ENCODE peak calls at places on chromosome 11, in six cellular contexts. One of them, this sample, is unnamed.
A peak's percentile ranks its signal among the peaks of the same experiment; 100 is the strongest.

GRCh38 chr11:9263840-9264380 is 1.2 kb downstream of the DENND5A start:
- DNase-seq in psoas muscle: no peak
- DNase-seq in A549: peak; percentile 39
- DNase-seq in body of pancreas: no peak
- DNase-seq in tibial nerve: no peak
- DNase-seq in IMR-90: peak; percentile 30
- DNase-seq in this sample: no peak

GRCh38 chr11:116736763-116737162 is 36.0 kb downstream of the BUD13 start:
- DNase-seq in body of pancreas: no peak
- DNase-seq in psoas muscle: no peak
- DNase-seq in IMR-90: no peak
- DNase-seq in tibial nerve: no peak
- DNase-seq in A549: peak; percentile 33
- DNase-seq in this sample: no peak

GRCh38 chr11:6022954-6023353 is 7.6 kb downstream of the OR56A1 start:
- DNase-seq in tibial nerve: no peak
- DNase-seq in psoas muscle: no peak
- DNase-seq in IMR-90: peak; percentile 43
- DNase-seq in A549: peak; percentile 13
- DNase-seq in body of pancreas: peak; percentile 9
- DNase-seq in this sample: peak; percentile 67

GRCh38 chr11:111308140-111308539 is 9.8 kb downstream of the POU2AF3 start:
- DNase-seq in psoas muscle: peak; percentile 48
- DNase-seq in body of pancreas: peak; percentile 94
- DNase-seq in tibial nerve: no peak
- DNase-seq in IMR-90: peak; percentile 39
- DNase-seq in A549: peak; percentile 20
- DNase-seq in this sample: peak; percentile 30

GRCh38 chr11:76415073-76415472 is 29.7 kb upstream of the EMSY start:
- DNase-seq in A549: no peak
- DNase-seq in tibial nerve: no peak
- DNase-seq in body of pancreas: peak; percentile 24
- DNase-seq in psoas muscle: no peak
- DNase-seq in IMR-90: no peak
- DNase-seq in this sample: no peak

GRCh38 chr11:125063429-125064043 is 431 bp downstream of the SLC37A2 start:
- DNase-seq in tibial nerve: no peak
- DNase-seq in body of pancreas: no peak
- DNase-seq in A549: no peak
- DNase-seq in psoas muscle: no peak
- DNase-seq in IMR-90: no peak
- DNase-seq in this sample: peak; percentile 42

GRCh38 chr11:102799656-102800339 is 1.8 kb upstream of the MMP1 start:
- DNase-seq in IMR-90: peak; percentile 55
- DNase-seq in tibial nerve: no peak
- DNase-seq in A549: no peak
- DNase-seq in psoas muscle: no peak
- DNase-seq in body of pancreas: no peak
- DNase-seq in this sample: peak; percentile 13

GRCh38 chr11:112834277-112834755 is 126.9 kb upstream of the NCAM1 start:
- DNase-seq in psoas muscle: peak; percentile 86
- DNase-seq in tibial nerve: no peak
- DNase-seq in A549: no peak
- DNase-seq in IMR-90: no peak
- DNase-seq in body of pancreas: peak; percentile 82
- DNase-seq in this sample: no peak

GRCh38 chr11:58927393-58928081 is 11.8 kb upstream of the GLYATL1 start:
- DNase-seq in tibial nerve: no peak
- DNase-seq in IMR-90: peak; percentile 29
- DNase-seq in body of pancreas: peak; percentile 78
- DNase-seq in psoas muscle: no peak
- DNase-seq in A549: no peak
- DNase-seq in this sample: peak; percentile 92

GRCh38 chr11:45688472-45689033 is 23.1 kb upstream of the CHST1 start:
- DNase-seq in IMR-90: no peak
- DNase-seq in body of pancreas: no peak
- DNase-seq in A549: no peak
- DNase-seq in psoas muscle: no peak
- DNase-seq in tibial nerve: no peak
- DNase-seq in this sample: no peak

GRCh38 chr11:85953491-85954143 is 98.4 kb downstream of the CCDC83 start:
- DNase-seq in body of pancreas: no peak
- DNase-seq in A549: no peak
- DNase-seq in psoas muscle: no peak
- DNase-seq in tibial nerve: no peak
- DNase-seq in IMR-90: peak; percentile 68
- DNase-seq in this sample: no peak

GRCh38 chr11:13965337-13965736 is 2.8 kb downstream of the SPON1 start:
- DNase-seq in tibial nerve: no peak
- DNase-seq in psoas muscle: no peak
- DNase-seq in IMR-90: no peak
- DNase-seq in body of pancreas: no peak
- DNase-seq in A549: no peak
- DNase-seq in this sample: no peak

GRCh38 chr11:36566407-36567053 is 1.3 kb upstream of the RAG1 start:
- DNase-seq in body of pancreas: no peak
- DNase-seq in tibial nerve: no peak
- DNase-seq in A549: no peak
- DNase-seq in psoas muscle: no peak
- DNase-seq in IMR-90: no peak
- DNase-seq in this sample: no peak

GRCh38 chr11:67631853-67632174 is 2.1 kb upstream of the NUDT8 start:
- DNase-seq in A549: no peak
- DNase-seq in tibial nerve: no peak
- DNase-seq in body of pancreas: no peak
- DNase-seq in psoas muscle: no peak
- DNase-seq in IMR-90: no peak
- DNase-seq in this sample: no peak

GRCh38 chr11:75706260-75706729 is 11.3 kb upstream of the MOGAT2 start:
- DNase-seq in psoas muscle: peak; percentile 80
- DNase-seq in body of pancreas: peak; percentile 62
- DNase-seq in tibial nerve: no peak
- DNase-seq in A549: peak; percentile 80
- DNase-seq in IMR-90: peak; percentile 64
- DNase-seq in this sample: peak; percentile 82

GRCh38 chr11:71301858-71302533 is 49.6 kb upstream of the SHANK2 start:
- DNase-seq in psoas muscle: no peak
- DNase-seq in A549: no peak
- DNase-seq in tibial nerve: no peak
- DNase-seq in body of pancreas: no peak
- DNase-seq in IMR-90: no peak
- DNase-seq in this sample: peak; percentile 15

GRCh38 chr11:73215191-73216134 is 2.6 kb upstream of the P2RY2 start:
- DNase-seq in body of pancreas: no peak
- DNase-seq in psoas muscle: no peak
- DNase-seq in A549: no peak
- DNase-seq in tibial nerve: no peak
- DNase-seq in IMR-90: no peak
- DNase-seq in this sample: no peak
- H3K4me1 ChIP-seq in body of pancreas: peaks cover 23% of the 10 kb centered on the region
- H3K4me1 ChIP-seq in psoas muscle: peaks cover 50% of the 10 kb centered on the region
- H3K4me1 ChIP-seq in A549: peaks cover 16% of the 10 kb centered on the region
- H3K4me1 ChIP-seq in tibial nerve: peaks cover 4% of the 10 kb centered on the region
- H3K4me1 ChIP-seq in IMR-90: no peaks in the 10 kb centered on the region
- H3K4me1 ChIP-seq in this sample: no peaks in the 10 kb centered on the region

DNA sequence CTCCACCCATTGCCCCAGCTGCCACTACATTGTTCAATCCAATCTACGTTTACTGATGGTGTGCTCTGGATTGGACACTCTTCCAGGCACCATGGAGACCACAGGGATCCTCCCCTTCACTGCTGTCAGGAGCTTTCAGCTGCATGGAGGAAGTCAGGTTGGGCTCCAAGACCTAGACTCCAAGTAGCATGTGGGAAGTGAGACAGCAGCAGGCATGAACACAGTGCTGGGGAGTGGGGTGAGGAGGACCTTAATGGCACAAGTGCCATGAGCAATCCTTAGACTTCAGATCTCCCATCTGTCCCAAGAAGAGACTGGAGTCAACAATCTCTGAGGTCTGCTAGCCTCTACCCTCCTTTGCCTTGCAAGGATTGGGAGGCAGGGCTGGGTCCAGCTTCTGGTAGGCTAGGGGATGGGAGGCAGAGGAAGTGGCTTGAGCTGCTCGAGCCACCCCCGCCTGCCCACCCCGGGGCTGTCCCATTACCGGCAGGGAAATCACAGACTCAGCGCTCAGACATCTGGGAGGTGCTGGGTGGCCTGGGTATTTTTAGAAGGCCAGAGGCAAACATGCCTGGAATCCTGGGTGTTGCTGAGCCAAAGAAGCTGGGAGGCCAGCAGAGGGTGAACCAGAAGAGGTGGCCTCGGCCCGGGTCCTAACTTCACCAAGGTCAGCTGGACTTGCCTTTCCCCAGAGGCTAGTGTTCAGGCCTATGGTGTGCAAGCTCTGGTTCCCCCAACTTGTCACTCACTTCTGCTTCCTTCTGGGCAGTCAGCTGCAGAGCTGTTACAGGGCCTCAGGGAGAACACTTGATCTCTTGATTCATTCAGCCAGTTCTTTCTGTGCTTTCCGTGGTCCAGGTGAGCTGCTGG is 15.3 kb upstream of the FCHSD2 start:
- DNase-seq in A549: no peak
- DNase-seq in psoas muscle: peak; percentile 69
- DNase-seq in IMR-90: peak; percentile 81
- DNase-seq in tibial nerve: no peak
- DNase-seq in body of pancreas: no peak
- DNase-seq in this sample: peak; percentile 75
- H3K4me3 ChIP-seq in A549: no peak overlapping the region
- H3K4me3 ChIP-seq in psoas muscle: no peak overlapping the region
- H3K4me3 ChIP-seq in IMR-90: no peak overlapping the region
- H3K4me3 ChIP-seq in tibial nerve: no peak overlapping the region
- H3K4me3 ChIP-seq in body of pancreas: no peak overlapping the region
- H3K4me3 ChIP-seq in this sample: no peak overlapping the region

DNA sequence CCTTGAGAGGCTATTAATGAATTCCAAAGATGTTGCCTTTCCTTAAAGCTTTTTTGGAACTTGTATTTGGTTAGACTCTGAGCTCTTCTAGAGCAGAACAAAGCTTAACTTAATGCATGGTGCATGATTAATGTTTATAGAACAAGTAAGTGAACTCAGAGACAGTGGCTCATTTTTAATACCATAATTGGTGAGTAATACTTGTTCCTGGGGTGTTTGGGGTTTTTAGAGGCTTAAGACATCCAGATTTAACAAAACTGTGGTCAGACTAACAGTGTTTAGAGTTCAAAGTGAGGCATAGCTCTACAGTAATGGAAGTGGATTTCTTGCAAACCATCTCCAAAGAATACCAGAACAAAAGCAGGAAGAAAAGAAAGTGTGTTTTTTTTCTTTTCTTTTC is 73.7 kb upstream of the CTSC start:
- DNase-seq in tibial nerve: no peak
- DNase-seq in body of pancreas: no peak
- DNase-seq in A549: no peak
- DNase-seq in psoas muscle: no peak
- DNase-seq in IMR-90: peak; percentile 92
- DNase-seq in this sample: no peak
- TF ChIP-seq CTCF in tibial nerve: no peak
- TF ChIP-seq CTCF in body of pancreas: no peak
- TF ChIP-seq CTCF in A549: no peak
- TF ChIP-seq CTCF in psoas muscle: no peak
- TF ChIP-seq CTCF in IMR-90: no peak
- TF ChIP-seq CTCF in this sample: no peak

GRCh38 chr11:128734439-128735224 is 40.8 kb downstream of the FLI1 start:
- DNase-seq in IMR-90: no peak
- DNase-seq in psoas muscle: no peak
- DNase-seq in tibial nerve: no peak
- DNase-seq in body of pancreas: no peak
- DNase-seq in A549: no peak
- DNase-seq in this sample: no peak

GRCh38 chr11:128733440-128734115 is 39.7 kb downstream of the FLI1 start:
- DNase-seq in body of pancreas: no peak
- DNase-seq in tibial nerve: no peak
- DNase-seq in A549: no peak
- DNase-seq in IMR-90: peak; percentile 66
- DNase-seq in psoas muscle: no peak
- DNase-seq in this sample: no peak

GRCh38 chr11:128737704-128738103 is 43.8 kb downstream of the FLI1 start:
- DNase-seq in IMR-90: no peak
- DNase-seq in psoas muscle: no peak
- DNase-seq in body of pancreas: no peak
- DNase-seq in A549: no peak
- DNase-seq in tibial nerve: no peak
- DNase-seq in this sample: no peak

GRCh38 chr11:128738942-128739341 is 45.1 kb downstream of the FLI1 start:
- DNase-seq in psoas muscle: no peak
- DNase-seq in body of pancreas: no peak
- DNase-seq in A549: no peak
- DNase-seq in tibial nerve: no peak
- DNase-seq in IMR-90: no peak
- DNase-seq in this sample: no peak

GRCh38 chr11:128735935-128736610 is 42.2 kb downstream of the FLI1 start:
- DNase-seq in A549: no peak
- DNase-seq in IMR-90: no peak
- DNase-seq in tibial nerve: no peak
- DNase-seq in body of pancreas: no peak
- DNase-seq in psoas muscle: no peak
- DNase-seq in this sample: peak; percentile 33
- H3K4me1 ChIP-seq in A549: no peaks in the 10 kb centered on the region
- H3K4me1 ChIP-seq in IMR-90: peaks cover 6% of the 10 kb centered on the region
- H3K4me1 ChIP-seq in tibial nerve: peaks cover 29% of the 10 kb centered on the region
- H3K4me1 ChIP-seq in body of pancreas: no peaks in the 10 kb centered on the region
- H3K4me1 ChIP-seq in psoas muscle: peaks cover 4% of the 10 kb centered on the region
- H3K4me1 ChIP-seq in this sample: peaks cover 6% of the 10 kb centered on the region

GRCh38 chr11:1791912-1792311 is 28.2 kb upstream of the CTSD start:
- DNase-seq in body of pancreas: no peak
- DNase-seq in psoas muscle: no peak
- DNase-seq in IMR-90: no peak
- DNase-seq in A549: no peak
- DNase-seq in tibial nerve: no peak
- DNase-seq in this sample: no peak
- H3K4me3 ChIP-seq in body of pancreas: no peak overlapping the region
- H3K4me3 ChIP-seq in psoas muscle: no peak overlapping the region
- H3K4me3 ChIP-seq in IMR-90: no peak overlapping the region
- H3K4me3 ChIP-seq in A549: no peak overlapping the region
- H3K4me3 ChIP-seq in tibial nerve: no peak overlapping the region
- H3K4me3 ChIP-seq in this sample: no peak overlapping the region

GRCh38 chr11:117820071-117820470 is 4.5 kb downstream of the FXYD2 start:
- DNase-seq in tibial nerve: no peak
- DNase-seq in A549: no peak
- DNase-seq in psoas muscle: peak; percentile 36
- DNase-seq in body of pancreas: no peak
- DNase-seq in IMR-90: no peak
- DNase-seq in this sample: no peak

GRCh38 chr11:117820516-117820915 is 4.0 kb downstream of the FXYD2 start:
- DNase-seq in body of pancreas: no peak
- DNase-seq in A549: no peak
- DNase-seq in psoas muscle: peak; percentile 12
- DNase-seq in IMR-90: no peak
- DNase-seq in tibial nerve: no peak
- DNase-seq in this sample: no peak

GRCh38 chr11:117818036-117818858 is 6.3 kb downstream of the FXYD2 start:
- DNase-seq in IMR-90: peak; percentile 56
- DNase-seq in psoas muscle: peak; percentile 46
- DNase-seq in tibial nerve: no peak
- DNase-seq in body of pancreas: no peak
- DNase-seq in A549: no peak
- DNase-seq in this sample: no peak

GRCh38 chr11:117817213-117818035 is 7.1 kb downstream of the FXYD2 start:
- DNase-seq in IMR-90: peak; percentile 65
- DNase-seq in A549: peak; percentile 58
- DNase-seq in tibial nerve: peak; percentile 73
- DNase-seq in psoas muscle: peak; percentile 88
- DNase-seq in body of pancreas: peak; percentile 83
- DNase-seq in this sample: peak; percentile 82

GRCh38 chr11:117819096-117820040 is 5.2 kb downstream of the FXYD2 start:
- DNase-seq in IMR-90: peak; percentile 63
- DNase-seq in psoas muscle: peak; percentile 71
- DNase-seq in tibial nerve: no peak
- DNase-seq in body of pancreas: peak; percentile 78
- DNase-seq in A549: peak; percentile 62
- DNase-seq in this sample: peak; percentile 86
- TF ChIP-seq CTCF in IMR-90: peak; percentile 66
- TF ChIP-seq CTCF in psoas muscle: peak; percentile 22
- TF ChIP-seq CTCF in tibial nerve: peak; percentile 17
- TF ChIP-seq CTCF in body of pancreas: no peak
- TF ChIP-seq CTCF in A549: peak; percentile 59
- TF ChIP-seq CTCF in this sample: peak; percentile 91

This sample was measured in cardiac muscle cell.